ENCODE peak calls at places on chromosomes 11 and 22, in five cellular contexts. One of them, this sample, is unnamed.

GRCh38 chr22:40410731-40411505 is 40.5 kb downstream of the SGSM3 start:
- DNase-seq in neural progenitor cell: no peak
- DNase-seq in upper lobe of left lung: no peak
- DNase-seq in PC-3: no peak
- DNase-seq in GM06990: no peak
- DNase-seq in this sample: no peak

GRCh38 chr11:122439911-122440782 is 215.4 kb upstream of the UBASH3B start:
- DNase-seq in upper lobe of left lung: peak; percentile 39
- DNase-seq in GM06990: no peak
- DNase-seq in PC-3: no peak
- DNase-seq in neural progenitor cell: peak; percentile 79
- DNase-seq in this sample: no peak

GRCh38 chr11:130612291-130612802 is 163.9 kb downstream of the ADAMTS15 start:
- DNase-seq in GM06990: no peak
- DNase-seq in PC-3: no peak
- DNase-seq in upper lobe of left lung: no peak
- DNase-seq in neural progenitor cell: no peak
- DNase-seq in this sample: no peak

GRCh38 chr11:134388590-134388989 is 23.5 kb downstream of the B3GAT1 start:
- DNase-seq in PC-3: no peak
- DNase-seq in neural progenitor cell: no peak
- DNase-seq in upper lobe of left lung: no peak
- DNase-seq in GM06990: no peak
- DNase-seq in this sample: no peak

GRCh38 chr22:27443315-27443714 is 358.2 kb downstream of the MN1 start:
- DNase-seq in GM06990: no peak
- DNase-seq in upper lobe of left lung: no peak
- DNase-seq in PC-3: no peak
- DNase-seq in neural progenitor cell: peak; percentile 60
- DNase-seq in this sample: no peak

GRCh38 chr11:75204685-75205667 is 35.6 kb upstream of the TPBGL start:
- DNase-seq in GM06990: peak; percentile 36
- DNase-seq in PC-3: peak; percentile 91
- DNase-seq in neural progenitor cell: peak; percentile 92
- DNase-seq in upper lobe of left lung: no peak
- DNase-seq in this sample: peak; percentile 97

GRCh38 chr11:134453441-134453840 is 41.4 kb upstream of the B3GAT1 start:
- DNase-seq in neural progenitor cell: no peak
- DNase-seq in PC-3: no peak
- DNase-seq in GM06990: no peak
- DNase-seq in upper lobe of left lung: no peak
- DNase-seq in this sample: no peak

GRCh38 chr11:34343686-34344085 is 14.1 kb downstream of the ABTB2 start:
- DNase-seq in PC-3: no peak
- DNase-seq in GM06990: no peak
- DNase-seq in upper lobe of left lung: no peak
- DNase-seq in neural progenitor cell: no peak
- DNase-seq in this sample: no peak

GRCh38 chr11:62552465-62552782 is 5.8 kb upstream of the AHNAK start:
- DNase-seq in PC-3: peak; percentile 77
- DNase-seq in GM06990: no peak
- DNase-seq in neural progenitor cell: peak; percentile 53
- DNase-seq in upper lobe of left lung: no peak
- DNase-seq in this sample: no peak

GRCh38 chr11:101176381-101176780 is 46.8 kb upstream of the PGR start:
- DNase-seq in PC-3: peak; percentile 16
- DNase-seq in neural progenitor cell: no peak
- DNase-seq in GM06990: no peak
- DNase-seq in upper lobe of left lung: no peak
- DNase-seq in this sample: no peak

GRCh38 chr11:42112896-42113295 is 653.4 kb upstream of the LRRC4C start:
- DNase-seq in upper lobe of left lung: no peak
- DNase-seq in PC-3: no peak
- DNase-seq in neural progenitor cell: peak; percentile 30
- DNase-seq in GM06990: no peak
- DNase-seq in this sample: no peak

GRCh38 chr11:45145421-45146071 is 893 bp upstream of the PRDM11 start:
- DNase-seq in upper lobe of left lung: no peak
- DNase-seq in neural progenitor cell: peak; percentile 90
- DNase-seq in PC-3: no peak
- DNase-seq in GM06990: no peak
- DNase-seq in this sample: no peak

GRCh38 chr11:134527382-134528243 is 115.6 kb upstream of the B3GAT1 start:
- DNase-seq in upper lobe of left lung: no peak
- DNase-seq in GM06990: no peak
- DNase-seq in neural progenitor cell: no peak
- DNase-seq in PC-3: no peak
- DNase-seq in this sample: peak; percentile 8

GRCh38 chr11:44598831-44599230 is 33.4 kb downstream of the CD82 start:
- DNase-seq in upper lobe of left lung: no peak
- DNase-seq in GM06990: no peak
- DNase-seq in PC-3: no peak
- DNase-seq in neural progenitor cell: no peak
- DNase-seq in this sample: no peak

GRCh38 chr11:61106296-61106695 is 4.0 kb downstream of the CD5 start:
- DNase-seq in GM06990: no peak
- DNase-seq in neural progenitor cell: no peak
- DNase-seq in PC-3: no peak
- DNase-seq in upper lobe of left lung: no peak
- DNase-seq in this sample: no peak

GRCh38 chr22:32660292-32660691 is 141.2 kb upstream of the TIMP3 start:
- DNase-seq in neural progenitor cell: peak; percentile 79
- DNase-seq in GM06990: peak; percentile 14
- DNase-seq in upper lobe of left lung: no peak
- DNase-seq in PC-3: peak; percentile 16
- DNase-seq in this sample: peak; percentile 49

GRCh38 chr11:130601141-130601540 is 152.7 kb downstream of the ADAMTS15 start:
- DNase-seq in PC-3: no peak
- DNase-seq in GM06990: no peak
- DNase-seq in upper lobe of left lung: no peak
- DNase-seq in neural progenitor cell: peak; percentile 29
- DNase-seq in this sample: no peak

GRCh38 chr11:131884461-131885073 is 514.2 kb downstream of the NTM start:
- DNase-seq in PC-3: no peak
- DNase-seq in neural progenitor cell: no peak
- DNase-seq in GM06990: no peak
- DNase-seq in upper lobe of left lung: no peak
- DNase-seq in this sample: no peak
- TF ChIP-seq CTCF in PC-3: no peak
- TF ChIP-seq CTCF in neural progenitor cell: no peak
- TF ChIP-seq CTCF in GM06990: no peak
- TF ChIP-seq CTCF in upper lobe of left lung: no peak
- TF ChIP-seq CTCF in this sample: no peak

GRCh38 chr11:69700278-69701140 is 3.3 kb downstream of the FGF19 start:
- DNase-seq in PC-3: peak; percentile 67
- DNase-seq in GM06990: no peak
- DNase-seq in upper lobe of left lung: peak; percentile 83
- DNase-seq in neural progenitor cell: peak; percentile 81
- DNase-seq in this sample: no peak
- TF ChIP-seq CTCF in PC-3: no peak
- TF ChIP-seq CTCF in GM06990: no peak
- TF ChIP-seq CTCF in upper lobe of left lung: no peak
- TF ChIP-seq CTCF in neural progenitor cell: no peak
- TF ChIP-seq CTCF in this sample: no peak

GRCh38 chr11:124113890-124114289 is 1.4 kb upstream of the VWA5A start:
- DNase-seq in GM06990: no peak
- DNase-seq in upper lobe of left lung: no peak
- DNase-seq in PC-3: no peak
- DNase-seq in neural progenitor cell: no peak
- DNase-seq in this sample: no peak

GRCh38 chr11:124109377-124109776 is 5.9 kb upstream of the VWA5A start:
- DNase-seq in upper lobe of left lung: no peak
- DNase-seq in PC-3: no peak
- DNase-seq in neural progenitor cell: no peak
- DNase-seq in GM06990: no peak
- DNase-seq in this sample: no peak

GRCh38 chr11:124108158-124108557 is 7.1 kb upstream of the VWA5A start:
- DNase-seq in PC-3: peak; percentile 53
- DNase-seq in upper lobe of left lung: no peak
- DNase-seq in GM06990: no peak
- DNase-seq in neural progenitor cell: peak; percentile 34
- DNase-seq in this sample: no peak
- TF ChIP-seq CTCF in PC-3: peak; percentile 56
- TF ChIP-seq CTCF in upper lobe of left lung: no peak
- TF ChIP-seq CTCF in GM06990: peak; percentile 31
- TF ChIP-seq CTCF in neural progenitor cell: peak; percentile 41
- TF ChIP-seq CTCF in this sample: no peak

DNA sequence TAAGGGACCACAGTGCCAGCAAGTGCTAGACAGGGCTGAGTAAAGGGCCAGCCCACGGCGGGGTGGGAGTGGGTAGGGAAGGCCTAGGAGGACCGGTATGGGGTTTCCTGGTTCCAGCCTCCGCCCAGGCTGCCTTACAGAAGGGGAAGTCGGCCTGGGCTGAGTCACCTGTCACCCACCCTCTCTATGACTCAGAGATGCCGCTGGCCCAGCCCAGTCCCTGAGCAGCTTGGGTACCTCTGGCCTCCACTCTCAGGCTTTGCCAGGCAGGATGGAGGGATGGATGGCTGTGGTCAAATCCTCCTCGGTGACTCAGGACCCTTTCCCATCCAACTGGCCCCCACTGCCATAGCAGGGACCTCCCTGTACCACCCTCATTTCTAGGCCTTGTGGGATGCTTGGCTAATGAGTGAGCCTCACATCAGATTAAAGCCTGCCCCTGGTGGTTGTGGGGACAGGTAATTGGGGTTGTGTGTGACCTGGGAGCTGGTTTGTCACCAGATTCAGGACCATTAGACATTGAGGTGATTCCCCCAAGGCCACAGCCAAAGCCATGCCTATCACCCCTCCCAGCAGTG is 13.9 kb downstream of the SLC35E4 start:
- DNase-seq in GM06990: peak; percentile 49
- DNase-seq in PC-3: peak; percentile 90
- DNase-seq in upper lobe of left lung: no peak
- DNase-seq in neural progenitor cell: no peak
- DNase-seq in this sample: peak; percentile 25
- TF ChIP-seq CTCF in GM06990: peak; percentile 9
- TF ChIP-seq CTCF in PC-3: peak; percentile 34
- TF ChIP-seq CTCF in upper lobe of left lung: no peak
- TF ChIP-seq CTCF in neural progenitor cell: no peak
- TF ChIP-seq CTCF in this sample: no peak

GRCh38 chr11:116773203-116774112 is 671 bp upstream of the BUD13 start:
- DNase-seq in upper lobe of left lung: no peak
- DNase-seq in neural progenitor cell: no peak
- DNase-seq in PC-3: no peak
- DNase-seq in GM06990: no peak
- DNase-seq in this sample: peak; percentile 44
- TF ChIP-seq CTCF in upper lobe of left lung: no peak
- TF ChIP-seq CTCF in neural progenitor cell: peak; percentile 1
- TF ChIP-seq CTCF in PC-3: no peak
- TF ChIP-seq CTCF in GM06990: no peak
- TF ChIP-seq CTCF in this sample: no peak

GRCh38 chr22:50712341-50713007 is 25.5 kb upstream of the ACR start:
- DNase-seq in neural progenitor cell: no peak
- DNase-seq in upper lobe of left lung: no peak
- DNase-seq in PC-3: no peak
- DNase-seq in GM06990: no peak
- DNase-seq in this sample: no peak

GRCh38 chr22:50710221-50710620 is 27.8 kb upstream of the ACR start:
- DNase-seq in PC-3: no peak
- DNase-seq in upper lobe of left lung: no peak
- DNase-seq in neural progenitor cell: no peak
- DNase-seq in GM06990: no peak
- DNase-seq in this sample: no peak

GRCh38 chr22:50713008-50713385 is 25.0 kb upstream of the ACR start:
- DNase-seq in upper lobe of left lung: no peak
- DNase-seq in neural progenitor cell: no peak
- DNase-seq in PC-3: no peak
- DNase-seq in GM06990: no peak
- DNase-seq in this sample: no peak

GRCh38 chr22:50710886-50711285 is 27.1 kb upstream of the ACR start:
- DNase-seq in upper lobe of left lung: no peak
- DNase-seq in GM06990: no peak
- DNase-seq in PC-3: no peak
- DNase-seq in neural progenitor cell: no peak
- DNase-seq in this sample: no peak

GRCh38 chr22:50711446-50712340 is 26.3 kb upstream of the ACR start:
- DNase-seq in GM06990: no peak
- DNase-seq in neural progenitor cell: no peak
- DNase-seq in PC-3: no peak
- DNase-seq in upper lobe of left lung: no peak
- DNase-seq in this sample: no peak
- TF ChIP-seq CTCF in GM06990: no peak
- TF ChIP-seq CTCF in neural progenitor cell: no peak
- TF ChIP-seq CTCF in PC-3: no peak
- TF ChIP-seq CTCF in upper lobe of left lung: no peak
- TF ChIP-seq CTCF in this sample: no peak

GRCh38 chr11:63832336-63832735 is 6.6 kb upstream of the MARK2 start:
- DNase-seq in PC-3: no peak
- DNase-seq in upper lobe of left lung: no peak
- DNase-seq in GM06990: no peak
- DNase-seq in neural progenitor cell: no peak
- DNase-seq in this sample: no peak

GRCh38 chr11:63831326-63831725 is 7.6 kb upstream of the MARK2 start:
- DNase-seq in GM06990: no peak
- DNase-seq in neural progenitor cell: no peak
- DNase-seq in PC-3: no peak
- DNase-seq in upper lobe of left lung: no peak
- DNase-seq in this sample: no peak

GRCh38 chr11:63826471-63827190 is 12.3 kb upstream of the MARK2 start:
- DNase-seq in GM06990: no peak
- DNase-seq in PC-3: no peak
- DNase-seq in upper lobe of left lung: peak; percentile 38
- DNase-seq in neural progenitor cell: no peak
- DNase-seq in this sample: no peak

GRCh38 chr11:63833048-63833447 is 5.9 kb upstream of the MARK2 start:
- DNase-seq in neural progenitor cell: no peak
- DNase-seq in PC-3: no peak
- DNase-seq in GM06990: no peak
- DNase-seq in upper lobe of left lung: no peak
- DNase-seq in this sample: no peak

GRCh38 chr11:63829823-63830489 is 9.0 kb upstream of the MARK2 start:
- DNase-seq in GM06990: no peak
- DNase-seq in PC-3: no peak
- DNase-seq in upper lobe of left lung: no peak
- DNase-seq in neural progenitor cell: peak; percentile 68
- DNase-seq in this sample: no peak
- TF ChIP-seq CTCF in GM06990: peak; percentile 53
- TF ChIP-seq CTCF in PC-3: peak; percentile 59
- TF ChIP-seq CTCF in upper lobe of left lung: no peak
- TF ChIP-seq CTCF in neural progenitor cell: peak; percentile 56
- TF ChIP-seq CTCF in this sample: no peak

GRCh38 chr22:17891427-17892167 is 117.3 kb upstream of the BID start:
- DNase-seq in upper lobe of left lung: no peak
- DNase-seq in neural progenitor cell: peak; percentile 56
- DNase-seq in PC-3: no peak
- DNase-seq in GM06990: no peak
- DNase-seq in this sample: no peak
- TF ChIP-seq CTCF in upper lobe of left lung: no peak
- TF ChIP-seq CTCF in neural progenitor cell: peak; percentile 60
- TF ChIP-seq CTCF in PC-3: peak; percentile 45
- TF ChIP-seq CTCF in GM06990: peak; percentile 63
- TF ChIP-seq CTCF in this sample: no peak

This sample was measured in omental fat pad.